ENCODE peak calls at places on chromosomes 11 and 22, in six cellular contexts. E, J, P, I, L and V are unnamed samples.

GRCh38 chr11:65594991-65595920 is at the start of gene KCNK7:
- DNase-seq in E (no peak), J (no peak), P (peak; percentile 59), I (no peak), L (no peak), V (no peak)

GRCh38 chr22:31244943-31245451 is 32.9 kb downstream of the LIMK2 start:
- DNase-seq in E (no peak), J (no peak), P (no peak), I (no peak), L (no peak), V (no peak)

GRCh38 chr11:46119352-46120216 is 1.7 kb downstream of the PHF21A start:
- DNase-seq in E (peak; percentile 59), J (no peak), P (peak; percentile 82), I (no peak), L (peak; percentile 86), V (peak; percentile 65)

GRCh38 chr11:86524603-86525352 is 147.6 kb downstream of the ME3 start:
- DNase-seq in E (no peak), J (no peak), P (no peak), I (no peak), L (no peak), V (no peak)

GRCh38 chr22:46120420-46120737 is 29.9 kb upstream of the PPARA start:
- DNase-seq in E (no peak), J (no peak), P (no peak), I (no peak), L (no peak), V (no peak)

GRCh38 chr11:129862123-129862522 is 33.3 kb downstream of the NFRKB start:
- DNase-seq in E (no peak), J (no peak), P (no peak), I (no peak), L (no peak), V (no peak)

GRCh38 chr11:11968511-11969280 is 39.7 kb downstream of the DKK3 start:
- DNase-seq in E (no peak), J (peak; percentile 34), P (no peak), I (no peak), L (peak; percentile 61), V (no peak)

GRCh38 chr11:111454561-111455192 is 57.5 kb downstream of the BTG4 start:
- DNase-seq in E (peak; percentile 77), J (no peak), P (peak; percentile 100), I (no peak), L (no peak), V (peak; percentile 47)

GRCh38 chr11:832529-833113 is at the start of gene CD151:
- DNase-seq in E (no peak), J (no peak), P (peak; percentile 81), I (no peak), L (peak; percentile 89), V (peak; percentile 75)

GRCh38 chr22:35288116-35288515 is 11.6 kb upstream of the TOM1 start:
- DNase-seq in E (no peak), J (no peak), P (no peak), I (no peak), L (no peak), V (no peak)

GRCh38 chr22:44972363-44973083 is 37.3 kb downstream of the PHF21B start:
- DNase-seq in E (no peak), J (no peak), P (no peak), I (no peak), L (no peak), V (no peak)

GRCh38 chr22:49862408-49862776 is 8.7 kb downstream of the ZBED4 start:
- DNase-seq in E (no peak), J (no peak), P (no peak), I (no peak), L (peak; percentile 49), V (no peak)

GRCh38 chr11:8333431-8334401 is 70.0 kb upstream of the LMO1 start:
- DNase-seq in E (no peak), J (no peak), P (no peak), I (no peak), L (no peak), V (no peak)

GRCh38 chr22:37077802-37078448 is 26.4 kb downstream of the KCTD17 start:
- DNase-seq in E (peak; percentile 84), J (peak; percentile 50), P (peak; percentile 82), I (no peak), L (peak; percentile 93), V (peak; percentile 71)

GRCh38 chr11:74611369-74611861 is 19.0 kb downstream of the POLD3 start:
- DNase-seq in E (no peak), J (no peak), P (peak; percentile 69), I (no peak), L (no peak), V (no peak)

GRCh38 chr11:15613799-15614198 is 499.1 kb downstream of the INSC start:
- DNase-seq in E (no peak), J (no peak), P (no peak), I (no peak), L (no peak), V (no peak)

GRCh38 chr11:75237050-75237449 is 3.5 kb upstream of the TPBGL start:
- DNase-seq in E (no peak), J (no peak), P (no peak), I (no peak), L (no peak), V (no peak)

GRCh38 chr11:11416917-11417316 is 63.9 kb upstream of the CSNK2A3 start:
- DNase-seq in E (no peak), J (no peak), P (no peak), I (no peak), L (no peak), V (no peak)

GRCh38 chr22:50225200-50225969 is 19.4 kb downstream of the TUBGCP6 start:
- DNase-seq in E (no peak), J (no peak), P (no peak), I (no peak), L (no peak), V (no peak)

GRCh38 chr11:134537296-134537695 is 125.3 kb upstream of the B3GAT1 start:
- DNase-seq in E (no peak), J (no peak), P (no peak), I (no peak), L (no peak), V (no peak)

GRCh38 chr11:124890701-124891389 is 6.8 kb downstream of the ROBO4 start:
- DNase-seq in E (peak; percentile 1), J (no peak), P (no peak), I (no peak), L (no peak), V (no peak)

GRCh38 chr11:120707098-120707497 is 195.6 kb downstream of the GRIK4 start:
- DNase-seq in E (no peak), J (no peak), P (no peak), I (no peak), L (no peak), V (no peak)

GRCh38 chr11:15222777-15223176 is 108.1 kb downstream of the INSC start:
- DNase-seq in E (no peak), J (no peak), P (no peak), I (no peak), L (no peak), V (no peak)

GRCh38 chr11:132346558-132347148 is 976.2 kb downstream of the NTM start:
- DNase-seq in E (no peak), J (no peak), P (no peak), I (no peak), L (no peak), V (no peak)

GRCh38 chr11:102928247-102928646 is 27.3 kb downstream of the MMP13 start:
- DNase-seq in E (no peak), J (no peak), P (no peak), I (no peak), L (no peak), V (no peak)

GRCh38 chr22:23149743-23150238 is 4.5 kb downstream of the RAB36 start:
- DNase-seq in E (no peak), J (no peak), P (no peak), I (no peak), L (peak; percentile 67), V (no peak)

GRCh38 chr22:37356922-37357321 is 70.4 kb downstream of the ELFN2 start:
- DNase-seq in E (no peak), J (no peak), P (no peak), I (no peak), L (no peak), V (no peak)

GRCh38 chr11:103959279-103959930 is 77.0 kb upstream of the DDI1 start:
- DNase-seq in E (no peak), J (no peak), P (peak; percentile 90), I (no peak), L (no peak), V (no peak)

GRCh38 chr11:67369801-67370284 is 3.6 kb downstream of the CLCF1 start:
- DNase-seq in E (no peak), J (no peak), P (no peak), I (no peak), L (no peak), V (no peak)